ENCODE peak calls at places on chromosomes 7 and 10, in ten cellular contexts. A is PC-3; X is astrocyte of the hippocampus; O is HT-29; S is suprapubic skin; P is HuH-7.5; V is stomach; G is coronary artery; U is activated naive CD4-positive, alpha-beta T cell treated with Interleukin-2 at 50 U/mL for 16 hours; W is NCI-H460. N is an unnamed sample.

GRCh38 chr10:110918269-110918632 is 729 bp downstream of the BBIP1 start:
- DNase-seq in U (peak), V (peak), S (peak), A (peak), X (no peak), W (peak), P (peak), O (peak), G (no peak), N (peak)

GRCh38 chr10:11782793-11783557 is 40.2 kb upstream of the PROSER2 start:
- DNase-seq in A (peak), G (no peak), P (peak), X (peak), S (no peak), O (peak), V (no peak), U (no peak), W (peak), N (peak)

GRCh38 chr10:116888380-116889055 is 39.2 kb downstream of the ENO4 start:
- DNase-seq in O (peak), P (peak), W (peak), S (peak), U (no peak), A (peak), G (no peak), X (peak), V (peak), N (peak)

GRCh38 chr7:91694221-91694856 is 186.2 kb downstream of the MTERF1 start:
- DNase-seq in V (no peak), U (no peak), A (no peak), P (no peak), X (peak), O (no peak), G (no peak), W (no peak), S (no peak), N (no peak)

GRCh38 chr10:59595584-59595983 is 114.1 kb downstream of the SLC16A9 start:
- DNase-seq in P (no peak), V (no peak), O (no peak), U (no peak), S (no peak), G (no peak), W (no peak), X (peak), A (peak), N (no peak)

GRCh38 chr7:50339990-50340500 is 35.5 kb downstream of the IKZF1 start:
- DNase-seq in W (no peak), P (no peak), V (no peak), O (no peak), G (no peak), S (no peak), A (no peak), U (peak), X (no peak), N (no peak)

GRCh38 chr7:3888096-3888495 is 587.0 kb downstream of the SDK1 start:
- DNase-seq in P (no peak), S (peak), U (no peak), V (no peak), W (peak), O (no peak), G (peak), A (no peak), X (peak), N (no peak)

GRCh38 chr10:71474702-71475242 is 78.1 kb downstream of the CDH23 start:
- DNase-seq in W (no peak), X (no peak), U (no peak), S (no peak), O (no peak), V (no peak), A (no peak), P (no peak), G (no peak), N (no peak)

GRCh38 chr10:112792487-112793196 is 157.4 kb upstream of the TCF7L2 start:
- DNase-seq in S (peak), O (peak), U (no peak), P (no peak), W (no peak), A (no peak), V (no peak), X (peak), G (no peak), N (no peak)

GRCh38 chr7:24902276-24902675 is 77.7 kb downstream of the OSBPL3 start:
- DNase-seq in O (no peak), U (no peak), G (no peak), W (no peak), A (no peak), X (no peak), S (no peak), P (no peak), V (no peak), N (no peak)

GRCh38 chr7:142776206-142776844 is 5.6 kb downstream of the PRSS2 start:
- DNase-seq in X (peak), A (peak), V (no peak), W (no peak), P (no peak), G (no peak), U (no peak), O (no peak), S (no peak), N (no peak)

GRCh38 chr10:11045995-11046394 is 28.3 kb downstream of the CELF2 start:
- DNase-seq in G (no peak), P (no peak), X (no peak), V (no peak), S (no peak), O (no peak), A (no peak), U (no peak), W (no peak), N (no peak)

GRCh38 chr7:96416599-96416998 is 94.7 kb upstream of the SLC25A13 start:
- DNase-seq in G (no peak), O (no peak), X (no peak), S (no peak), A (no peak), U (no peak), W (no peak), P (no peak), V (no peak), N (no peak)

GRCh38 chr7:121187222-121187621 is 141.6 kb upstream of the WNT16 start:
- DNase-seq in G (no peak), X (no peak), S (no peak), O (no peak), A (no peak), V (no peak), W (no peak), U (no peak), P (no peak), N (no peak)

GRCh38 chr10:30788307-30788706 is 158.8 kb upstream of the LYZL2 start:
- DNase-seq in U (no peak), G (no peak), V (no peak), S (no peak), P (no peak), A (peak), W (no peak), X (peak), O (no peak), N (peak)

GRCh38 chr10:33179056-33179455 is 155.4 kb downstream of the NRP1 start:
- DNase-seq in V (no peak), X (no peak), U (no peak), W (no peak), O (no peak), G (peak), A (no peak), P (no peak), S (no peak), N (no peak)

GRCh38 chr10:102504179-102504975 is 605 bp downstream of the SUFU start:
- DNase-seq in V (peak), P (no peak), U (peak), S (peak), O (peak), W (no peak), A (no peak), X (peak), G (no peak), N (no peak)

GRCh38 chr10:75243426-75243825 is 7.7 kb upstream of the COMTD1 start:
- DNase-seq in A (no peak), U (no peak), P (no peak), X (no peak), G (no peak), O (peak), S (peak), W (no peak), V (no peak), N (no peak)

GRCh38 chr7:51369746-51370145 is 53.1 kb upstream of the COBL start:
- DNase-seq in W (no peak), U (no peak), O (peak), A (peak), V (no peak), X (peak), G (no peak), P (no peak), S (no peak), N (no peak)

GRCh38 chr10:97427571-97428179 is 1.7 kb downstream of the PGAM1 start:
- DNase-seq in U (peak), P (no peak), A (no peak), W (no peak), G (no peak), S (no peak), V (peak), O (peak), X (peak), N (peak)

GRCh38 chr10:116470768-116471415 is 43.2 kb downstream of the PNLIPRP3 start:
- DNase-seq in G (no peak), X (peak), W (peak), V (no peak), S (no peak), P (peak), A (peak), O (peak), U (no peak), N (peak)

GRCh38 chr7:81447351-81447952 is 322.4 kb downstream of the HGF start:
- DNase-seq in A (peak), G (no peak), V (no peak), P (peak), O (peak), W (peak), X (peak), U (no peak), S (no peak), N (peak)

GRCh38 chr10:109274681-109275080 is 648.6 kb downstream of the XPNPEP1 start:
- DNase-seq in W (no peak), P (no peak), X (no peak), V (no peak), S (no peak), O (no peak), U (no peak), A (no peak), G (no peak), N (no peak)

GRCh38 chr7:24346129-24346528 is 62.1 kb downstream of the NPY start:
- DNase-seq in G (no peak), A (peak), S (no peak), V (no peak), X (peak), O (no peak), U (no peak), P (no peak), W (no peak), N (no peak)

GRCh38 chr7:14229047-14229446 is 239.6 kb upstream of the ETV1 start:
- DNase-seq in W (no peak), V (no peak), S (no peak), O (no peak), G (no peak), A (peak), U (no peak), X (no peak), P (no peak), N (no peak)

GRCh38 chr10:87705339-87705738 is 45.7 kb downstream of the PAPSS2 start:
- DNase-seq in W (peak), O (peak), V (no peak), X (peak), P (no peak), G (no peak), A (peak), U (no peak), S (no peak), N (no peak)

GRCh38 chr10:683448-684071 is 5.9 kb downstream of the DIP2C start:
- DNase-seq in O (peak), X (peak), U (no peak), P (no peak), G (no peak), V (no peak), S (no peak), A (peak), W (peak), N (no peak)

GRCh38 chr10:108244443-108245228 is 1080.1 kb upstream of the SORCS1 start:
- DNase-seq in O (no peak), G (no peak), W (no peak), S (no peak), P (no peak), U (no peak), A (no peak), V (no peak), X (no peak), N (no peak)

GRCh38 chr10:74021248-74022055 is 23.5 kb downstream of the VCL start:
- DNase-seq in P (no peak), X (no peak), W (no peak), U (no peak), O (no peak), G (no peak), A (peak), V (no peak), S (no peak), N (no peak)

GRCh38 chr10:118276203-118276602 is 65.9 kb downstream of the FAM204A start:
- DNase-seq in X (no peak), O (no peak), V (no peak), S (no peak), P (no peak), A (no peak), W (no peak), U (no peak), G (no peak), N (no peak)

GRCh38 chr10:121240011-121240410 is 358.2 kb downstream of the FGFR2 start:
- DNase-seq in S (no peak), P (no peak), A (no peak), U (no peak), O (peak), V (peak), X (no peak), W (no peak), G (no peak), N (no peak)

GRCh38 chr10:80529604-80530003 is 8.1 kb upstream of the SH2D4B start:
- DNase-seq in O (no peak), U (peak), G (no peak), A (no peak), X (no peak), V (no peak), S (no peak), W (no peak), P (no peak), N (no peak)

GRCh38 chr10:133225707-133226191 is 4.3 kb upstream of the UTF1 start:
- DNase-seq in W (no peak), P (no peak), A (no peak), S (no peak), G (no peak), V (no peak), X (no peak), O (no peak), U (no peak), N (no peak)

GRCh38 chr7:66281678-66282593 is 76.8 kb downstream of the TPST1 start:
- DNase-seq in P (no peak), V (no peak), G (no peak), O (no peak), U (no peak), X (peak), A (peak), W (peak), S (no peak), N (no peak)

GRCh38 chr7:99196536-99197288 is 11.2 kb downstream of the KPNA7 start:
- DNase-seq in G (no peak), V (no peak), P (no peak), W (peak), A (peak), U (no peak), X (peak), O (no peak), S (no peak), N (no peak)

GRCh38 chr10:117663750-117664149 is 121.2 kb downstream of the EMX2 start:
- DNase-seq in W (peak), U (no peak), V (no peak), G (no peak), P (no peak), S (no peak), A (peak), O (no peak), X (peak), N (no peak)

N was measured in dermis microvascular lymphatic vessel endothelial cell.